ENCODE peak calls at places on chromosomes 11 and 22, in five cellular contexts. I, M, F, V and J are unnamed samples.

GRCh38 chr11:11345099-11345498 is 8.0 kb downstream of the CSNK2A3 start:
- DNase-seq in I (no peak), M (no peak), F (no peak), V (no peak), J (no peak)

GRCh38 chr11:2294340-2295290 is 7.1 kb downstream of the C11orf21 start:
- DNase-seq in I (no peak), M (no peak), F (no peak), V (no peak), J (no peak)

GRCh38 chr11:119284344-119285157 is 32.4 kb downstream of the MCAM start:
- DNase-seq in I (peak; percentile 57), M (no peak), F (peak; percentile 57), V (peak; percentile 67), J (peak; percentile 34)

GRCh38 chr11:34788642-34789041 is 127.5 kb downstream of the APIP start:
- DNase-seq in I (no peak), M (no peak), F (no peak), V (no peak), J (no peak)

GRCh38 chr11:104096900-104097299 is 60.5 kb downstream of the DDI1 start:
- DNase-seq in I (no peak), M (no peak), F (no peak), V (no peak), J (no peak)

GRCh38 chr11:25876456-25876965 is 455.4 kb upstream of the ANO3 start:
- DNase-seq in I (no peak), M (no peak), F (no peak), V (no peak), J (no peak)

GRCh38 chr22:30947821-30948454 is 20.6 kb downstream of the MORC2 start:
- DNase-seq in I (peak; percentile 45), M (no peak), F (peak; percentile 27), V (peak; percentile 81), J (peak; percentile 26)

GRCh38 chr11:14413307-14414072 is 54.5 kb upstream of the RRAS2 start:
- DNase-seq in I (peak; percentile 47), M (no peak), F (no peak), V (no peak), J (no peak)

GRCh38 chr11:125091247-125091876 is 20.1 kb downstream of the TMEM218 start:
- DNase-seq in I (peak; percentile 40), M (no peak), F (peak; percentile 68), V (peak; percentile 77), J (peak; percentile 47)

GRCh38 chr11:125404136-125404810 is 91.8 kb downstream of the FEZ1 start:
- DNase-seq in I (no peak), M (peak; percentile 34), F (no peak), V (no peak), J (no peak)